ENCODE peak calls at places on chromosome 18, in nine cellular contexts. J, H, Y, M, I, Q, D, A and N are unnamed samples.

GRCh38 chr18:32469190-32469611 is 1.5 kb downstream of the GAREM1 start:
- DNase-seq in J (peak; percentile 5), H (peak; percentile 25), Y (peak; percentile 6), M (no peak), I (peak; percentile 18), Q (peak; percentile 24), D (peak; percentile 46), A (peak; percentile 62), N (no peak)

GRCh38 chr18:8754995-8755955 is 49.9 kb downstream of the MTCL1 start:
- DNase-seq in J (peak; percentile 47), H (no peak), Y (peak; percentile 86), M (peak; percentile 50), I (no peak), Q (no peak), D (no peak), A (no peak), N (peak; percentile 38)

GRCh38 chr18:25832008-25832604 is 258.3 kb downstream of the SS18 start:
- DNase-seq in J (no peak), H (peak; percentile 48), Y (no peak), M (no peak), I (peak; percentile 12), Q (peak; percentile 72), D (no peak), A (peak; percentile 78), N (no peak)

GRCh38 chr18:3305933-3306332 is 44.0 kb downstream of the MYL12B start:
- DNase-seq in J (no peak), H (peak; percentile 61), Y (peak; percentile 3), M (no peak), I (no peak), Q (no peak), D (no peak), A (no peak), N (no peak)

GRCh38 chr18:28163201-28163778 is 13.6 kb downstream of the CDH2 start:
- DNase-seq in J (no peak), H (no peak), Y (no peak), M (no peak), I (no peak), Q (no peak), D (no peak), A (no peak), N (no peak)

GRCh38 chr18:40380657-40381441 is 1574.2 kb upstream of the PIK3C3 start:
- DNase-seq in J (no peak), H (no peak), Y (no peak), M (no peak), I (no peak), Q (no peak), D (no peak), A (peak; percentile 3), N (no peak)

GRCh38 chr18:26536032-26536431 is 12.3 kb downstream of the KCTD1 start:
- DNase-seq in J (no peak), H (no peak), Y (no peak), M (no peak), I (no peak), Q (no peak), D (no peak), A (no peak), N (no peak)

GRCh38 chr18:77132369-77133050 is at the start of gene MBP:
- DNase-seq in J (peak; percentile 74), H (peak; percentile 67), Y (peak; percentile 67), M (peak; percentile 72), I (peak; percentile 64), Q (peak; percentile 72), D (peak; percentile 84), A (peak; percentile 53), N (peak; percentile 69)

GRCh38 chr18:77160515-77160914 is 27.9 kb upstream of the MBP start:
- DNase-seq in J (no peak), H (no peak), Y (no peak), M (no peak), I (no peak), Q (no peak), D (no peak), A (no peak), N (no peak)

GRCh38 chr18:37420315-37420880 is 145.2 kb downstream of the CELF4 start:
- DNase-seq in J (no peak), H (no peak), Y (no peak), M (no peak), I (no peak), Q (no peak), D (no peak), A (no peak), N (no peak)

GRCh38 chr18:43661570-43661969 is 384.3 kb upstream of the SYT4 start:
- DNase-seq in J (no peak), H (no peak), Y (no peak), M (no peak), I (no peak), Q (no peak), D (no peak), A (peak; percentile 35), N (no peak)

GRCh38 chr18:3219621-3220335 is at the start of gene MYOM1:
- DNase-seq in J (no peak), H (no peak), Y (no peak), M (no peak), I (peak; percentile 35), Q (no peak), D (no peak), A (peak; percentile 77), N (no peak)

GRCh38 chr18:31225668-31226067 is 63.0 kb upstream of the DSC1 start:
- DNase-seq in J (no peak), H (no peak), Y (no peak), M (no peak), I (no peak), Q (peak; percentile 42), D (peak; percentile 49), A (peak; percentile 83), N (no peak)

GRCh38 chr18:29309352-29309751 is 1132.4 kb upstream of the CDH2 start:
- DNase-seq in J (no peak), H (no peak), Y (no peak), M (no peak), I (no peak), Q (no peak), D (no peak), A (no peak), N (no peak)

GRCh38 chr18:60358516-60358915 is 14.1 kb downstream of the MC4R start:
- DNase-seq in J (no peak), H (no peak), Y (no peak), M (no peak), I (no peak), Q (no peak), D (no peak), A (no peak), N (no peak)

GRCh38 chr18:48923746-48924580 is 26.8 kb downstream of the SMAD7 start:
- DNase-seq in J (no peak), H (no peak), Y (no peak), M (no peak), I (no peak), Q (no peak), D (no peak), A (no peak), N (no peak)

GRCh38 chr18:55844373-55844772 is 256.4 kb upstream of the TCF4 start:
- DNase-seq in J (no peak), H (no peak), Y (no peak), M (no peak), I (no peak), Q (no peak), D (no peak), A (no peak), N (no peak)

GRCh38 chr18:3452750-3453539 is 3.0 kb downstream of the TGIF1 start:
- DNase-seq in J (no peak), H (peak; percentile 26), Y (no peak), M (no peak), I (no peak), Q (no peak), D (no peak), A (no peak), N (no peak)

GRCh38 chr18:49640741-49641140 is 78.9 kb downstream of the LIPG start:
- DNase-seq in J (no peak), H (no peak), Y (no peak), M (no peak), I (no peak), Q (no peak), D (no peak), A (no peak), N (no peak)

GRCh38 chr18:725641-726040 is 13.2 kb upstream of the ENOSF1 start:
- DNase-seq in J (no peak), H (no peak), Y (no peak), M (no peak), I (no peak), Q (no peak), D (no peak), A (no peak), N (no peak)

GRCh38 chr18:27008575-27008974 is 143.1 kb upstream of the AQP4 start:
- DNase-seq in J (no peak), H (no peak), Y (no peak), M (no peak), I (no peak), Q (no peak), D (no peak), A (no peak), N (no peak)

GRCh38 chr18:79786781-79787526 is 10.8 kb upstream of the KCNG2 start:
- DNase-seq in J (no peak), H (no peak), Y (no peak), M (no peak), I (no peak), Q (no peak), D (peak; percentile 10), A (no peak), N (no peak)

GRCh38 chr18:78636260-78636659 is 343.4 kb upstream of the SALL3 start:
- DNase-seq in J (no peak), H (no peak), Y (no peak), M (no peak), I (no peak), Q (no peak), D (no peak), A (no peak), N (no peak)
- H3K9me3 ChIP-seq in J (no peaks in the 10 kb centered on the region), H (no peaks in the 10 kb centered on the region), Y (no peaks in the 10 kb centered on the region), M (no peaks in the 10 kb centered on the region), I (no peaks in the 10 kb centered on the region), Q (no peaks in the 10 kb centered on the region), D (no peaks in the 10 kb centered on the region), A (no peaks in the 10 kb centered on the region), N (no peaks in the 10 kb centered on the region)

GRCh38 chr18:71131918-71132317 is 843.1 kb downstream of the SOCS6 start:
- DNase-seq in J (no peak), H (no peak), Y (no peak), M (no peak), I (no peak), Q (no peak), D (no peak), A (no peak), N (no peak)
- H3K9me3 ChIP-seq in J (no peaks in the 10 kb centered on the region), H (no peaks in the 10 kb centered on the region), Y (no peaks in the 10 kb centered on the region), M (no peaks in the 10 kb centered on the region), I (no peaks in the 10 kb centered on the region), Q (peaks cover 21% of the 10 kb centered on the region), D (no peaks in the 10 kb centered on the region), A (no peaks in the 10 kb centered on the region), N (no peaks in the 10 kb centered on the region)

DNA sequence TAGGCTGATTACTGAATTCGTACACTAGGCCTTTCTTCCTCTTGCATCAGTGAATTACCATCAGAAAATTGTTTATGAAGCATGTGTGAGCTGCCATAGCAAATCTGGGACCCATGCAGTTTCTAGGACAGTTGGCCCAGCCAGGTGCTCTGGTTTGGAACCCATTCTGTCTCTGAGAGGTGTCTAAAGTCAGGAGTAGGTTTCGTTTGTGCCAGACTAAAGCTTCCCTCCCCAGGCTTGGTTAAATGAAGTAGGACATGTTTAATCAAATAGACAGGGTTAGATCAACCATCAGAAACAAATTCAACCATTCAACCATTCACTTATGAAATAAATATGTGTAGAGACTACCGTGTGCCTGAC is 176.9 kb downstream of the ALPK2 start:
- DNase-seq in J (no peak), H (no peak), Y (no peak), M (no peak), I (no peak), Q (no peak), D (no peak), A (no peak), N (no peak)
- H3K9me3 ChIP-seq in J (no peaks in the 10 kb centered on the region), H (no peaks in the 10 kb centered on the region), Y (no peaks in the 10 kb centered on the region), M (no peaks in the 10 kb centered on the region), I (no peaks in the 10 kb centered on the region), Q (no peaks in the 10 kb centered on the region), D (no peaks in the 10 kb centered on the region), A (no peaks in the 10 kb centered on the region), N (no peaks in the 10 kb centered on the region)

GRCh38 chr18:44818668-44819403 is 138.1 kb downstream of the SETBP1 start:
- DNase-seq in J (no peak), H (no peak), Y (no peak), M (no peak), I (no peak), Q (no peak), D (no peak), A (no peak), N (no peak)
- H3K9me3 ChIP-seq in J (no peaks in the 10 kb centered on the region), H (no peaks in the 10 kb centered on the region), Y (no peaks in the 10 kb centered on the region), M (no peaks in the 10 kb centered on the region), I (no peaks in the 10 kb centered on the region), Q (no peaks in the 10 kb centered on the region), D (no peaks in the 10 kb centered on the region), A (no peaks in the 10 kb centered on the region), N (no peaks in the 10 kb centered on the region)